ENCODE peak calls at places on chromosomes 2 and 18, in four cellular contexts. D is H1, O is mesendoderm, F is IMR-90. L is an unnamed sample.

GRCh38 chr18:35581555-35582309 is at the start of gene GALNT1:
- DNase-seq in D (no peak), O (no peak), F (peak), L (no peak)

GRCh38 chr2:207505728-207506127 is 24.0 kb upstream of the CREB1 start:
- DNase-seq in O (peak), D (no peak), F (peak), L (no peak)

GRCh38 chr18:10455726-10456453 is 1.5 kb downstream of the APCDD1 start:
- DNase-seq in D (no peak), F (no peak), O (peak), L (peak)

GRCh38 chr2:119376810-119377209 is 10.0 kb downstream of the DBI start:
- DNase-seq in O (no peak), D (no peak), F (no peak), L (no peak)

GRCh38 chr2:46848446-46848845 is 67.2 kb downstream of the MCFD2 start:
- DNase-seq in O (no peak), D (no peak), F (no peak), L (no peak)

GRCh38 chr2:77054938-77055337 is 467.2 kb downstream of the LRRTM4 start:
- DNase-seq in D (peak), F (no peak), O (peak), L (peak)

GRCh38 chr2:10079931-10080535 is at the start of gene CYS1:
- DNase-seq in D (no peak), F (no peak), O (peak), L (peak)

GRCh38 chr18:6884944-6885343 is 155.4 kb downstream of the ARHGAP28 start:
- DNase-seq in F (peak), D (no peak), O (no peak), L (no peak)

GRCh38 chr18:59229191-59229590 is 9.2 kb downstream of the GRP start:
- DNase-seq in O (no peak), D (no peak), F (no peak), L (no peak)

GRCh38 chr2:130286983-130287655 is 55.6 kb upstream of the IMP4 start:
- DNase-seq in O (no peak), D (no peak), F (no peak), L (no peak)

GRCh38 chr2:85355521-85355920 is 952 bp downstream of the ELMOD3 start:
- DNase-seq in D (no peak), O (no peak), F (no peak), L (no peak)

GRCh38 chr18:36358141-36358540 is 60.6 kb downstream of the FHOD3 start:
- DNase-seq in O (no peak), F (no peak), D (no peak), L (no peak)

GRCh38 chr2:189751080-189751658 is 11.4 kb downstream of the OSGEPL1 start:
- DNase-seq in D (no peak), F (peak), O (peak), L (peak)

GRCh38 chr2:230774348-230774951 is 61.8 kb downstream of the CAB39 start:
- DNase-seq in F (peak), O (no peak), D (no peak), L (no peak)

GRCh38 chr2:45119855-45120254 is 110.6 kb upstream of the SIX2 start:
- DNase-seq in O (peak), D (no peak), F (peak), L (no peak)

GRCh38 chr2:151484100-151484499 is 74.4 kb downstream of the RIF1 start:
- DNase-seq in F (no peak), D (no peak), O (no peak), L (no peak)

GRCh38 chr18:58054041-58054733 is 10.2 kb downstream of the NEDD4L start:
- DNase-seq in O (peak), D (no peak), F (peak), L (peak)

GRCh38 chr18:40208951-40209350 is 1746.1 kb upstream of the PIK3C3 start:
- DNase-seq in F (no peak), D (no peak), O (no peak), L (no peak)

GRCh38 chr2:218961229-218961628 is 1.8 kb downstream of the CDK5R2 start:
- DNase-seq in D (no peak), F (no peak), O (no peak), L (no peak)

GRCh38 chr2:236177604-236177966 is 9.4 kb upstream of the GBX2 start:
- DNase-seq in O (peak), D (no peak), F (peak), L (peak)

GRCh38 chr2:195561205-195562032 is 95.6 kb upstream of the SLC39A10 start:
- DNase-seq in O (no peak), F (peak), D (no peak), L (no peak)

GRCh38 chr2:9573013-9573708 is 17.5 kb upstream of the ADAM17 start:
- DNase-seq in F (peak), D (no peak), O (peak), L (no peak)

GRCh38 chr2:11757101-11757500 is 10.7 kb downstream of the LPIN1 start:
- DNase-seq in D (no peak), F (no peak), O (no peak), L (no peak)

GRCh38 chr18:23337599-23338444 is 115.3 kb upstream of the RIOK3 start:
- DNase-seq in D (no peak), F (peak), O (peak), L (no peak)

DNA sequence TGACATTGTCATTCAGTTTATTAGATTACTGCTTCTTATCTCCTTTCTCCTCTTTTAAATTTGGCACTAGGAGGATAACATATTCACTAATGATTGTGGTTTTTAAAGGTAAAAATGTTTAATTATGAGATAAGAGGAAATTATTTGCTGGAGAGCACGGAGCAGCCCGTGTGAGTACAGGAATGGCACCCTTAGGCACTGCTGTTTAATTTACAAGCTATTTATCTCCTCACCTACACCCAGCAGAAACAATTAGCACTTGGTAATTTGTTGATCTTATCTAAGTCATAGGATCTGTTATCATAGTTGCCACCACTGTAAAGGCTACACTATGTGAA is 87.4 kb upstream of the SP3 start:
- DNase-seq in D (no peak), O (peak), F (no peak), L (no peak)
- H3K27ac ChIP-seq in D (no peak), O (peak), F (peak), L (no peak)

GRCh38 chr2:120745420-120746178 is 9.9 kb downstream of the GLI2 start:
- DNase-seq in F (no peak), D (no peak), O (no peak), L (no peak)
- H4K5ac ChIP-seq in F (no peak), D (no peak), O (no peak), L (no peak)

GRCh38 chr2:232319117-232320037 is 59.2 kb upstream of the ALPP start:
- DNase-seq in D (no peak), O (no peak), F (no peak), L (no peak)
- H3K27ac ChIP-seq in D (no peak), O (no peak), F (no peak), L (no peak)

DNA sequence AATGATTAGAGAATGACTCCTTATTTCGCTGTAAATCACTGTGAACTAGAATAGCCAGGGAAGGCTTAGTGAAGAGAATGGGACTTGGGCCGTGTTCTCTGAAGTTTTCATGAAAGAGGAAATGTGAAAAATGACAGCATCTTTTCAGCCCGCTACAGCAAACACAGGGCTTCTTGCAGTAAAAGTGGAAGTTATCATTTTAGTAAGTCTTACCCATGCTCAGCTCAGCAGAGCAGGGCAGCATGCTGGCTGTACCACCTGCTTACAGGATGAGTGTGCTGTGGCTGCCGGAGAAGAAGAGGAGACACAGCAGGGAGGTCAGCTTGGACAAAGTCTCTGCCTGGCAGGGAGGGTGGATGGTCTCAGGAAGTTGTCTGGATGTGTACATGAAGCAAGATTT is 300.7 kb upstream of the DLGAP1 start:
- DNase-seq in F (no peak), D (no peak), O (no peak), L (no peak)
- H4K5ac ChIP-seq in F (no peak), D (no peak), O (no peak), L (no peak)

L was measured in H9.